ENCODE peak calls at places on chromosomes 4 and X, in five cellular contexts. E is fibroblast of lung, L is brain microvascular endothelial cell, K is K562, H is aorta. Q is an unnamed sample.

GRCh38 chr4:152594981-152595916 is 59.4 kb upstream of the FBXW7 start:
- DNase-seq in K (no peak), H (no peak), L (no peak), E (no peak), Q (no peak)

GRCh38 chrX:66914082-66914481 is 275.2 kb upstream of the EDA2R start:
- DNase-seq in L (no peak), H (no peak), E (no peak), K (no peak), Q (no peak)

GRCh38 chr4:141435446-141436225 is 200.7 kb upstream of the IL15 start:
- DNase-seq in K (no peak), L (no peak), H (no peak), E (peak; percentile 4), Q (no peak)

GRCh38 chrX:30618160-30618765 is 35.0 kb upstream of the GK start:
- DNase-seq in H (no peak), L (no peak), K (peak; percentile 4), E (no peak), Q (no peak)

GRCh38 chrX:134431894-134432293 is 28.1 kb upstream of the HPRT1 start:
- DNase-seq in E (peak; percentile 57), K (no peak), L (peak; percentile 38), H (no peak), Q (no peak)

GRCh38 chr4:168028568-168028967 is 63.8 kb upstream of the ANXA10 start:
- DNase-seq in L (no peak), E (peak; percentile 7), H (no peak), K (peak; percentile 0), Q (no peak)

GRCh38 chr4:40194602-40195161 is 2.1 kb upstream of the RHOH start:
- DNase-seq in H (no peak), E (no peak), K (peak; percentile 62), L (peak; percentile 39), Q (no peak)

GRCh38 chr4:151992755-151993154 is 231.9 kb upstream of the GATB start:
- DNase-seq in E (no peak), H (no peak), L (no peak), K (no peak), Q (no peak)

GRCh38 chr4:153486281-153487151 is 20.4 kb downstream of the TMEM131L start:
- DNase-seq in K (no peak), H (no peak), E (peak; percentile 95), L (peak; percentile 84), Q (peak; percentile 45)

GRCh38 chrX:9542106-9542764 is 77.4 kb downstream of the TBL1X start:
- DNase-seq in H (no peak), K (no peak), L (no peak), E (peak; percentile 73), Q (no peak)

GRCh38 chr4:81069706-81070331 is 39.3 kb downstream of the BMP3 start:
- DNase-seq in H (peak; percentile 46), L (peak; percentile 89), K (peak; percentile 81), E (peak; percentile 70), Q (no peak)

GRCh38 chrX:11908371-11908770 is 150.3 kb downstream of the MSL3 start:
- DNase-seq in H (no peak), K (peak; percentile 9), E (peak; percentile 23), L (peak; percentile 9), Q (no peak)

GRCh38 chrX:94775640-94776039 is 1101.6 kb downstream of the FAM133A start:
- DNase-seq in L (no peak), K (no peak), E (no peak), H (no peak), Q (no peak)

DNA sequence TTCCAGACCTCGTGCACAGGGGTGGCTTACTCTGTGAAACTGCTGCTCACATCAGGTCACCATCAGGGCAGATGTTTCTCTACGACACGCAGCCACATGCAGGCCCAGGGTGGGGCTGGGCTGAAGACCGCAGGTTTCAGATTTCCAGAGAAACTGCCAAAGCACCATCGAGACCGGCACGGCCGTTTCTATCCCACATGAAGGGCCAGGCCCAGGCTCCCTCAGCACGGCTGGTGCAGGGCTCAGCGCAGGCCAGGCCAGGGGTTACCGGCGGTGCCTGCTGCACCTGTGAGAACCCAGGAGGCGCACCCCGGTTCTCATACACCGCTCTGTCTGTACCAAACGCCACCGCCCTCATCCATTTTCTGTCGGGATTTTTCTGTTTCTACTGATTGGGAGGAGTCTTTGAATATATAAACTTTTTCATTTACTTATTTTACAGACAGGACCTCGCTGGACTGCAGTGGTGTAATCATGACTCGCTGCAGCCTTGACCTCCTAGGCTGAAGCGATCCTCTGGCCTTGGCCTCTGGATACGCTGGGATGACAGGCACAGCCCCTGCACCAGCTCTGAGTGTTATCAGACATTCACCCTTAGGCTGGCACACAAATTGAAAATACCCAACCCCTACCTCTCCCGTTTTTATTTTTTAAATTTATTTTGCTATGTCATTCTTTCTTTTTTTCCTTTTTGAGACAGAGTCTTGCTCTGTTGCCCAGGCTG is 17.1 kb downstream of the CTBP1 start:
- DNase-seq in K (no peak), E (no peak), L (no peak), H (no peak), Q (no peak)
- H3K27ac ChIP-seq in K (no peak overlapping the region), E (peak overlapping the region; percentile 93), L (no peak overlapping the region), H (no peak overlapping the region), Q (no peak overlapping the region)

DNA sequence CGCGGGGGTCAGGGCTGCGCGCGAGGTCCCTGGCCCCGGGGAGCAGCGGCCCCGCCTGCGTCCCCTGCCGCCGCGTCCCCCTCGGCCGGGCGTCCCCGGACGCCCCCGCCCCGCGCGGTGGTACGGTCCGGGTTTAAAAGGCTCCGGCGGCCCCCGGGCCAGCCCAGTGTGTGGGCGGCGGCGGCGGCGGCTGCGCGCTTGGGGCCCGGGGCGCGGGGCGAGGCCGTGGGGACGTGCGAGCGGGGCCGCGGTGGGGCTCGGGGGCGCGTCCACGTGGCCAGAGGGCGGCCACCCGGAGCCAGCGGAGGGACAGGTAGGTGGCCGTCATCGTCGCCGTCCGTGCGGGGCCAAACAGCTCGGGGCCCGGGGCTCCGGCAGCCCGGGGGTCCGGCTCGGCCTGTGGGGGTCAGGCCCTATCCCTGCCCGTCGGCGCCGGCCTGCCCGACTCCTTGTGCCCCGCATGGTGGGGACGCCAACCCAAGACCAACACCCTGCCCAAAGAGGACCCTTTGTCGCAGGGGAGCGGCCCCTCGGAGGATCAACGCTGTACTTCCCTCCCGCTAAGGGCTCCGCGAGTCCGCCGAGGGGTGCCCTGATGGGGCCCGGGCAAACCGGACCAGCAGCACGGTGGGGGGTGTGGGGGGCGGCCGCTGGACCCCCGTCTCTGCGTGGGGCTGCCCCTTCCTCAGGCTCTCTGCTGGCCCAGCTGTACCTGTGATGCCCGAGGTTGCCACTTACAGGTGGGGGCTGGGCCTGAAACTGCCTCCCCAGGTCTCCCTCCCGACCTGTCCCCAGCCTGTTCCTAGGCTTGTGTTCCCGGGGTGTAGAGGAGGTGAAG is at the start of gene PLXNA3:
- DNase-seq in H (peak; percentile 72), K (peak; percentile 70), E (peak; percentile 30), L (no peak), Q (peak; percentile 70)
- H3K27ac ChIP-seq in H (peak within 1 kb of the TSS; percentile 50), K (peak within 1 kb of the TSS; percentile 74), E (no peak within 1 kb of the TSS), L (peak within 1 kb of the TSS; percentile 87), Q (peak within 1 kb of the TSS; percentile 22)

DNA sequence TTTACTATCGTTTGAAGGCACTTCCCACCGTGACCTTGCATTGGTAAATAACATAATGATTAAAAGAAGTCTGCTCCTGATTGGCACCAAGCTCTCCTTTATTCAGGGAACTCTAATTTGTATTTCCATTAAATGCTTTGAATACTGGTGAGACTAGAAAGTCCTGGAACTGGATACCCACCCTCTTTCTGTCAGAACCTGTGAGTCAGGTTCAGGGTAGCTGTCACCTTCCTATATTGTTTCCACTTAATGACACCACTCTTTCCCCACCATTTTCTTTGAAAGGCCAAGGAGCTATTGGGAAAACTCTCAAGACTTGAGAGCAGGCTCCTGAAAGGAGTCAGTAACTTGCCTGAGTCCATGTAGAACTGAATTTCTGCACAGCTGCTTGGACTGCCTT is 55.9 kb upstream of the RASSF6 start:
- DNase-seq in L (no peak), E (no peak), K (no peak), H (no peak), Q (no peak)
- H3K27ac ChIP-seq in L (no peak overlapping the region), E (no peak overlapping the region), K (peak overlapping the region; percentile 21), H (no peak overlapping the region), Q (no peak overlapping the region)

GRCh38 chrX:77427586-77427985 is 19.6 kb upstream of the FGF16 start:
- DNase-seq in E (no peak), K (no peak), L (no peak), H (no peak), Q (no peak)
- H3K27ac ChIP-seq in E (no peak overlapping the region), K (no peak overlapping the region), L (peak overlapping the region; percentile 1), H (no peak overlapping the region), Q (no peak overlapping the region)

DNA sequence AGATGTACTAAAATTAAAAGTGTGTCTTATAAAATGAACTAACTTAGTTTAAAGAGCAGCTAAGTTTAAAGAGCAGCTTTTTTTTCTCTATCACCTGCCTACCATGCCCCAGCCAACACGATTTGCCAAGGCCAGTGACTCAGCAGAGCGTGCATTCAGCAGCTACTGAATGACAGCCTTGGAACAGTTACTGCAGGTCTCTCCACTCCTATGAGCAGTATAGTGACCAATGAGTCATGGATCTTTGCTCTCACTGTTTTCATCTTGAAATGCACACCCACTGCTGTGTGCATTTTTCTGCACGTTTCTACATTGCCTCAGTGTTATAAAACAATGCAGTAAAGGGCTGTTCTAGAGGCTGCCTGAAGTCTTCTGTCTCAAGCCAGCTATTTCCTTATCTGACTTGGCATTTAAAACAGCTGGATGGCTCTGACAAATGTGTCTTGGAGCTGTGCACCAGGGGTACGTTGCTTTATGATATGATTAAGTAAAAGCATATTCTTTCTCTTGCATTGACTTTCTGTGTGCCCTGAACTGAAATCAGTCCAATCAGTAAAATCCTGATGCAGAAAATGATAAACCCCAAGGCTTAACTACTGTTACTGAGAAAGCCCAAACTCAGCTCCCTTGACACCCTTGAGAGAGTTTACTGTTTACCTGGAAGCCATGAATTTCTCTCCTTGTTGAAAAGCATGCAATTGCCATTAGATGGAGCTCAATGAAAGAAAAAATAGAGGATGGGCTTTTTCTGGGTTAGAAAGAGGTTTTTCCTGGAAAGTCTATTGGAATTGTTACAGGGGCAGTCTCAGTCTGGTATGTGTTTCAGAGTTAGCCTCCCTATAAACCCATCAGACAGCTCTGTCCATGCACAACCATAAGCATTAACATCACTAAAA is 66.2 kb upstream of the C4orf54 start:
- DNase-seq in E (peak; percentile 85), H (peak; percentile 72), K (peak; percentile 88), L (peak; percentile 53), Q (peak; percentile 88)
- H3K27ac ChIP-seq in E (no peak overlapping the region), H (no peak overlapping the region), K (peak overlapping the region; percentile 55), L (no peak overlapping the region), Q (no peak overlapping the region)

GRCh38 chr4:25861951-25862410 is 807 bp downstream of the SEL1L3 start:
- DNase-seq in K (peak; percentile 59), L (no peak), E (peak; percentile 45), H (peak; percentile 54), Q (peak; percentile 35)
- H3K27ac ChIP-seq in K (peak overlapping the region; percentile 77), L (peak overlapping the region; percentile 1), E (no peak overlapping the region), H (no peak overlapping the region), Q (peak overlapping the region; percentile 93)

GRCh38 chr4:169341490-169341889 is 70.7 kb upstream of the SH3RF1 start:
- DNase-seq in L (peak; percentile 74), H (no peak), E (peak; percentile 98), K (no peak), Q (peak; percentile 61)
- H3K27ac ChIP-seq in L (no peak overlapping the region), H (no peak overlapping the region), E (no peak overlapping the region), K (no peak overlapping the region), Q (peak overlapping the region; percentile 77)

GRCh38 chrX:79361192-79361870 is 5.8 kb downstream of the ITM2A start:
- DNase-seq in H (no peak), L (no peak), E (no peak), K (no peak), Q (no peak)
- H3K27ac ChIP-seq in H (no peak overlapping the region), L (no peak overlapping the region), E (no peak overlapping the region), K (no peak overlapping the region), Q (no peak overlapping the region)